ENCODE peak calls at places on chromosomes 7 and 10, in five cellular contexts. X is left ventricle myocardium inferior; G is activated CD4-positive, CD25-positive, alpha-beta regulatory T cell; J is NCI-H69; B is SK-N-SH. E is an unnamed sample.

GRCh38 chr10:24683554-24683953 is 40.1 kb downstream of the ARHGAP21 start:
- DNase-seq in B (no peak), G (no peak), J (no peak), X (no peak), E (no peak)

GRCh38 chr10:52807803-52808202 is 35.2 kb upstream of the MBL2 start:
- DNase-seq in J (no peak), X (no peak), B (no peak), G (no peak), E (no peak)

GRCh38 chr7:92631067-92631829 is 41.1 kb upstream of the FAM133B start:
- DNase-seq in X (no peak), B (no peak), G (no peak), J (no peak), E (peak; percentile 17)

GRCh38 chr7:55360486-55360885 is 4.7 kb upstream of the LANCL2 start:
- DNase-seq in J (no peak), G (no peak), X (no peak), B (no peak), E (no peak)

GRCh38 chr7:35529713-35530112 is 165.2 kb downstream of the HERPUD2 start:
- DNase-seq in B (no peak), J (no peak), G (no peak), X (no peak), E (no peak)

GRCh38 chr10:114526112-114526496 is 121.8 kb upstream of the AFAP1L2 start:
- DNase-seq in G (no peak), J (no peak), B (no peak), X (no peak), E (no peak)

GRCh38 chr7:44275829-44276570 is 49.4 kb downstream of the CAMK2B start:
- DNase-seq in J (peak; percentile 91), X (peak; percentile 7), G (no peak), B (peak; percentile 94), E (no peak)

GRCh38 chr10:119209736-119210355 is 2.5 kb downstream of the GRK5 start:
- DNase-seq in J (no peak), G (no peak), X (no peak), B (no peak), E (no peak)

GRCh38 chr10:52115823-52116222 is 198.3 kb upstream of the DKK1 start:
- DNase-seq in B (no peak), G (no peak), J (no peak), X (no peak), E (peak; percentile 7)

GRCh38 chr7:101550641-101551531 is 78.2 kb downstream of the MYL10 start:
- DNase-seq in X (no peak), G (no peak), B (peak; percentile 72), J (no peak), E (peak; percentile 39)

GRCh38 chr10:113997428-113997827 is 46.2 kb upstream of the ADRB1 start:
- DNase-seq in B (no peak), X (peak; percentile 37), J (peak; percentile 19), G (no peak), E (no peak)

GRCh38 chr7:1854521-1855395 is 184.7 kb downstream of the ELFN1 start:
- DNase-seq in G (no peak), J (no peak), X (peak; percentile 13), B (no peak), E (peak; percentile 76)

GRCh38 chr10:91023708-91024438 is 103.0 kb upstream of the ANKRD1 start:
- DNase-seq in G (no peak), X (no peak), J (no peak), B (no peak), E (no peak)

GRCh38 chr10:91772461-91772860 is 25.8 kb upstream of the TNKS2 start:
- DNase-seq in B (no peak), X (no peak), J (no peak), G (no peak), E (no peak)

GRCh38 chr7:41164440-41164839 is 538.5 kb downstream of the INHBA start:
- DNase-seq in J (no peak), B (no peak), G (no peak), X (no peak), E (no peak)